ENCODE peak calls at places on chromosomes 7 and 10, in nine cellular contexts. One of them, this sample, is unnamed.
A peak's percentile ranks its signal among the peaks of the same experiment; 100 is the strongest.

GRCh38 chr7:116621649-116622048 is 50.3 kb upstream of the MET start:
- DNase-seq in thoracic aorta: no peak
- DNase-seq in heart right ventricle: no peak
- DNase-seq in left ventricle myocardium inferior: no peak
- DNase-seq in AG04449: no peak
- DNase-seq in ovary: no peak
- DNase-seq in suprapubic skin: no peak
- DNase-seq in lung: no peak
- DNase-seq in A549: no peak
- DNase-seq in this sample: no peak

GRCh38 chr10:93458821-93459257 is 23.3 kb downstream of the MYOF start:
- DNase-seq in lung: peak; percentile 89
- DNase-seq in left ventricle myocardium inferior: peak; percentile 44
- DNase-seq in thoracic aorta: peak; percentile 93
- DNase-seq in suprapubic skin: peak; percentile 89
- DNase-seq in heart right ventricle: peak; percentile 59
- DNase-seq in AG04449: peak; percentile 99
- DNase-seq in ovary: peak; percentile 64
- DNase-seq in A549: peak; percentile 99
- DNase-seq in this sample: peak; percentile 81

GRCh38 chr10:70905071-70906021 is 17.0 kb upstream of the PCBD1 start:
- DNase-seq in thoracic aorta: no peak
- DNase-seq in ovary: no peak
- DNase-seq in lung: no peak
- DNase-seq in AG04449: no peak
- DNase-seq in left ventricle myocardium inferior: no peak
- DNase-seq in A549: no peak
- DNase-seq in heart right ventricle: no peak
- DNase-seq in suprapubic skin: peak; percentile 46
- DNase-seq in this sample: no peak

GRCh38 chr7:92916751-92917369 is 80.5 kb upstream of the CDK6 start:
- DNase-seq in A549: peak; percentile 49
- DNase-seq in left ventricle myocardium inferior: no peak
- DNase-seq in heart right ventricle: no peak
- DNase-seq in suprapubic skin: no peak
- DNase-seq in thoracic aorta: no peak
- DNase-seq in lung: no peak
- DNase-seq in ovary: no peak
- DNase-seq in AG04449: peak; percentile 42
- DNase-seq in this sample: no peak

GRCh38 chr10:73758704-73759511 is 14.7 kb downstream of the SEC24C start:
- DNase-seq in heart right ventricle: no peak
- DNase-seq in thoracic aorta: no peak
- DNase-seq in suprapubic skin: no peak
- DNase-seq in ovary: no peak
- DNase-seq in AG04449: no peak
- DNase-seq in left ventricle myocardium inferior: no peak
- DNase-seq in A549: no peak
- DNase-seq in lung: no peak
- DNase-seq in this sample: no peak

GRCh38 chr10:50361946-50362345 is 110.6 kb upstream of the ASAH2 start:
- DNase-seq in ovary: no peak
- DNase-seq in AG04449: no peak
- DNase-seq in A549: no peak
- DNase-seq in thoracic aorta: no peak
- DNase-seq in left ventricle myocardium inferior: no peak
- DNase-seq in suprapubic skin: no peak
- DNase-seq in heart right ventricle: no peak
- DNase-seq in lung: no peak
- DNase-seq in this sample: no peak

GRCh38 chr7:108529341-108529740 is 3.4 kb upstream of the PNPLA8 start:
- DNase-seq in heart right ventricle: no peak
- DNase-seq in A549: no peak
- DNase-seq in ovary: no peak
- DNase-seq in thoracic aorta: no peak
- DNase-seq in left ventricle myocardium inferior: no peak
- DNase-seq in suprapubic skin: no peak
- DNase-seq in lung: no peak
- DNase-seq in AG04449: no peak
- DNase-seq in this sample: no peak

GRCh38 chr10:8283986-8284385 is 229.5 kb downstream of the GATA3 start:
- DNase-seq in left ventricle myocardium inferior: peak; percentile 32
- DNase-seq in thoracic aorta: no peak
- DNase-seq in A549: no peak
- DNase-seq in lung: no peak
- DNase-seq in heart right ventricle: no peak
- DNase-seq in suprapubic skin: no peak
- DNase-seq in AG04449: no peak
- DNase-seq in ovary: no peak
- DNase-seq in this sample: no peak

GRCh38 chr7:84092207-84092606 is 102.4 kb downstream of the SEMA3A start:
- DNase-seq in thoracic aorta: no peak
- DNase-seq in lung: no peak
- DNase-seq in suprapubic skin: no peak
- DNase-seq in AG04449: no peak
- DNase-seq in ovary: no peak
- DNase-seq in left ventricle myocardium inferior: no peak
- DNase-seq in A549: peak; percentile 36
- DNase-seq in heart right ventricle: no peak
- DNase-seq in this sample: no peak

GRCh38 chr10:86658261-86658741 is 4.0 kb downstream of the OPN4 start:
- DNase-seq in heart right ventricle: no peak
- DNase-seq in left ventricle myocardium inferior: no peak
- DNase-seq in A549: no peak
- DNase-seq in ovary: no peak
- DNase-seq in lung: no peak
- DNase-seq in AG04449: no peak
- DNase-seq in suprapubic skin: peak; percentile 56
- DNase-seq in thoracic aorta: no peak
- DNase-seq in this sample: no peak

GRCh38 chr7:105189859-105190492 is 176.0 kb downstream of the KMT2E start:
- DNase-seq in left ventricle myocardium inferior: no peak
- DNase-seq in heart right ventricle: no peak
- DNase-seq in suprapubic skin: no peak
- DNase-seq in lung: no peak
- DNase-seq in thoracic aorta: no peak
- DNase-seq in A549: no peak
- DNase-seq in AG04449: no peak
- DNase-seq in ovary: no peak
- DNase-seq in this sample: no peak
- H3K4me3 ChIP-seq in left ventricle myocardium inferior: no peak overlapping the region
- H3K4me3 ChIP-seq in heart right ventricle: no peak overlapping the region
- H3K4me3 ChIP-seq in suprapubic skin: no peak overlapping the region
- H3K4me3 ChIP-seq in lung: no peak overlapping the region
- H3K4me3 ChIP-seq in thoracic aorta: no peak overlapping the region
- H3K4me3 ChIP-seq in A549: no peak overlapping the region
- H3K4me3 ChIP-seq in AG04449: no peak overlapping the region
- H3K4me3 ChIP-seq in ovary: no peak overlapping the region
- H3K4me3 ChIP-seq in this sample: no peak overlapping the region

GRCh38 chr7:91344911-91345310 is 80.7 kb downstream of the FZD1 start:
- DNase-seq in thoracic aorta: no peak
- DNase-seq in lung: no peak
- DNase-seq in left ventricle myocardium inferior: no peak
- DNase-seq in heart right ventricle: no peak
- DNase-seq in AG04449: no peak
- DNase-seq in ovary: no peak
- DNase-seq in A549: no peak
- DNase-seq in suprapubic skin: no peak
- DNase-seq in this sample: no peak

GRCh38 chr7:91347288-91347687 is 83.1 kb downstream of the FZD1 start:
- DNase-seq in left ventricle myocardium inferior: no peak
- DNase-seq in heart right ventricle: peak; percentile 32
- DNase-seq in suprapubic skin: no peak
- DNase-seq in AG04449: no peak
- DNase-seq in ovary: no peak
- DNase-seq in A549: no peak
- DNase-seq in thoracic aorta: no peak
- DNase-seq in lung: no peak
- DNase-seq in this sample: no peak

GRCh38 chr7:91343420-91343819 is 79.2 kb downstream of the FZD1 start:
- DNase-seq in lung: no peak
- DNase-seq in A549: no peak
- DNase-seq in heart right ventricle: no peak
- DNase-seq in thoracic aorta: no peak
- DNase-seq in left ventricle myocardium inferior: no peak
- DNase-seq in suprapubic skin: no peak
- DNase-seq in AG04449: no peak
- DNase-seq in ovary: no peak
- DNase-seq in this sample: no peak

GRCh38 chr7:91344248-91344647 is 80.0 kb downstream of the FZD1 start:
- DNase-seq in lung: no peak
- DNase-seq in ovary: peak; percentile 20
- DNase-seq in AG04449: no peak
- DNase-seq in left ventricle myocardium inferior: no peak
- DNase-seq in suprapubic skin: no peak
- DNase-seq in heart right ventricle: no peak
- DNase-seq in thoracic aorta: no peak
- DNase-seq in A549: no peak
- DNase-seq in this sample: no peak

GRCh38 chr7:91345449-91345848 is 81.2 kb downstream of the FZD1 start:
- DNase-seq in left ventricle myocardium inferior: no peak
- DNase-seq in ovary: no peak
- DNase-seq in thoracic aorta: no peak
- DNase-seq in heart right ventricle: no peak
- DNase-seq in A549: no peak
- DNase-seq in suprapubic skin: no peak
- DNase-seq in AG04449: no peak
- DNase-seq in lung: no peak
- DNase-seq in this sample: no peak
- H3K4me3 ChIP-seq in left ventricle myocardium inferior: no peak overlapping the region
- H3K4me3 ChIP-seq in ovary: no peak overlapping the region
- H3K4me3 ChIP-seq in thoracic aorta: no peak overlapping the region
- H3K4me3 ChIP-seq in heart right ventricle: no peak overlapping the region
- H3K4me3 ChIP-seq in A549: no peak overlapping the region
- H3K4me3 ChIP-seq in suprapubic skin: no peak overlapping the region
- H3K4me3 ChIP-seq in AG04449: no peak overlapping the region
- H3K4me3 ChIP-seq in lung: no peak overlapping the region
- H3K4me3 ChIP-seq in this sample: no peak overlapping the region

GRCh38 chr7:98203261-98203963 is 7.8 kb upstream of the BHLHA15 start:
- DNase-seq in thoracic aorta: no peak
- DNase-seq in heart right ventricle: no peak
- DNase-seq in lung: no peak
- DNase-seq in AG04449: no peak
- DNase-seq in ovary: no peak
- DNase-seq in suprapubic skin: no peak
- DNase-seq in left ventricle myocardium inferior: no peak
- DNase-seq in A549: no peak
- DNase-seq in this sample: no peak
- H3K4me3 ChIP-seq in thoracic aorta: no peak overlapping the region
- H3K4me3 ChIP-seq in heart right ventricle: no peak overlapping the region
- H3K4me3 ChIP-seq in lung: no peak overlapping the region
- H3K4me3 ChIP-seq in AG04449: no peak overlapping the region
- H3K4me3 ChIP-seq in ovary: no peak overlapping the region
- H3K4me3 ChIP-seq in suprapubic skin: no peak overlapping the region
- H3K4me3 ChIP-seq in left ventricle myocardium inferior: no peak overlapping the region
- H3K4me3 ChIP-seq in A549: no peak overlapping the region
- H3K4me3 ChIP-seq in this sample: no peak overlapping the region

DNA sequence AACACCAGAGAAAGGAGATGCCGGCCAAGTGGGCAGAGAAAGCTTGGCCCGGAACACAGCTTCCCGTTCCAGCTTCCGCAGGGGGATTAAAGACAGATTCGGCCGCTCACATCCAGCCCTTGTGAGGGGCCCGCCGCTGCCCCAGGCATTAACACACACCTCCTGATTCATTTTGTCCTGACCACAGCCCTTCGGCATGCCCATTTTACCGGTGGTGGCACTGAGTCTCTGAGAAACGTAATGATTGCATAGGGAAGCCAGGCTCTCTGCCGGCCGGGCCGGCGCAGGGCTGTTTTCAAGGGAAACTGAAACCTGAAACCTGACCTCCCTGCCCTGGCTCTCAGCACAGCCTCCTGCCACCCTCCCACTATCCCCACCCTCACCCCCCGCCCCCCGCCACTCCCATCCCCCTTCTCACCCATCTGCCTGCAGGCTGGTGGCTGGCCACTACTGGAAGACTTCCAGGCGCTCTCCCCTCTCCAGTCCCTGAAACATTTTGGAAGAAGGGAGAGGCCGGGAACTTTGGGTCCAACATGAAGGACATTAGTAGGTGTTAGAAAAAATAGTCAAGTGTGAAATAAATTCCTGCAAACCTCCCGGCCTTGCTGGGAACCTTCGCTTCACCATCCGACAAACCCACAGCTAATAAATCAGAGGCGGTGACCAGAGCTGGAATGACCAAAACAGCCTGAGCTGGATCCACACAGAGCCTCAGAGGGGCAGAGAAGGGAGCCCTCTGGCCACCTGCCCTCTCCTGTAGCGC is 83.5 kb upstream of the CUX1 start:
- DNase-seq in suprapubic skin: no peak
- DNase-seq in ovary: peak; percentile 58
- DNase-seq in heart right ventricle: peak; percentile 10
- DNase-seq in lung: peak; percentile 54
- DNase-seq in left ventricle myocardium inferior: peak; percentile 28
- DNase-seq in AG04449: no peak
- DNase-seq in A549: no peak
- DNase-seq in thoracic aorta: no peak
- DNase-seq in this sample: peak; percentile 38
- H3K4me3 ChIP-seq in suprapubic skin: peak overlapping the region; percentile 38
- H3K4me3 ChIP-seq in ovary: peak overlapping the region; percentile 30
- H3K4me3 ChIP-seq in heart right ventricle: peak overlapping the region; percentile 24
- H3K4me3 ChIP-seq in lung: peak overlapping the region; percentile 43
- H3K4me3 ChIP-seq in left ventricle myocardium inferior: peak overlapping the region; percentile 62
- H3K4me3 ChIP-seq in AG04449: peak overlapping the region; percentile 23
- H3K4me3 ChIP-seq in A549: no peak overlapping the region
- H3K4me3 ChIP-seq in thoracic aorta: peak overlapping the region; percentile 79
- H3K4me3 ChIP-seq in this sample: peak overlapping the region; percentile 31